ENCODE peak calls at places on chromosome 22, in six cellular contexts. E is H9, H is EH, O is AG04450, F is right atrium auricular region, N is left kidney. M is an unnamed sample.

GRCh38 chr22:39681038-39681861 is 110.7 kb downstream of the CACNA1I start:
- DNase-seq in O (no peak), F (no peak), N (no peak), H (no peak), E (no peak), M (no peak)

GRCh38 chr22:32031466-32031865 is 11.6 kb upstream of the SLC5A1 start:
- DNase-seq in E (no peak), F (no peak), O (no peak), N (no peak), H (no peak), M (no peak)

GRCh38 chr22:19962246-19962908 is 20.8 kb upstream of the TXNRD2 start:
- DNase-seq in O (no peak), F (no peak), N (peak), H (peak), E (peak), M (peak)

GRCh38 chr22:38873469-38874411 is 1.7 kb upstream of the CBX6 start:
- DNase-seq in H (no peak), O (no peak), F (peak), N (no peak), E (no peak), M (peak)

GRCh38 chr22:47042861-47043496 is 280.5 kb downstream of the TBC1D22A start:
- DNase-seq in N (no peak), H (no peak), O (no peak), E (no peak), F (no peak), M (peak)

GRCh38 chr22:23192133-23192532 is 11.8 kb downstream of the BCR start:
- DNase-seq in H (no peak), N (peak), F (no peak), O (no peak), E (no peak), M (no peak)

GRCh38 chr22:37520754-37521153 is 1.5 kb upstream of the CARD10 start:
- DNase-seq in F (no peak), O (no peak), N (no peak), E (no peak), H (no peak), M (no peak)

GRCh38 chr22:50399751-50400331 is 56.7 kb downstream of the PPP6R2 start:
- DNase-seq in O (no peak), H (peak), N (peak), F (no peak), E (peak), M (peak)

GRCh38 chr22:17580461-17581031 is 17.2 kb downstream of the SLC25A18 start:
- DNase-seq in F (no peak), E (peak), N (peak), O (no peak), H (no peak), M (no peak)

GRCh38 chr22:46547883-46548244 is 10.4 kb upstream of the CELSR1 start:
- DNase-seq in H (peak), O (peak), E (no peak), F (peak), N (peak), M (no peak)

GRCh38 chr22:19066531-19067271 is 55.5 kb downstream of the DGCR2 start:
- DNase-seq in H (peak), O (peak), F (peak), E (no peak), N (no peak), M (peak)

M was measured in Peyer's patch.